ENCODE peak calls at places on chromosomes 5 and 9, in ten cellular contexts. L, T, M, C, W, R, D, Q, V and Z are unnamed samples.

GRCh38 chr5:1053391-1054017 is 44.9 kb downstream of the NKD2 start:
- DNase-seq in Q (no peak), L (no peak), M (no peak), W (no peak), V (no peak), D (no peak), R (no peak), T (no peak), C (no peak), Z (no peak)

GRCh38 chr5:176676361-176676824 is 29.1 kb downstream of the TSPAN17 start:
- DNase-seq in W (no peak), D (no peak), V (no peak), R (peak), T (no peak), C (no peak), L (no peak), Q (peak), M (no peak), Z (no peak)

GRCh38 chr5:143338658-143339366 is 64.7 kb downstream of the NR3C1 start:
- DNase-seq in T (no peak), D (no peak), Q (peak), R (no peak), M (no peak), W (no peak), L (no peak), C (no peak), V (no peak), Z (no peak)

GRCh38 chr5:93578179-93578812 is 2.7 kb downstream of the NR2F1-AS1 start:
- DNase-seq in M (no peak), L (no peak), Q (no peak), R (no peak), V (no peak), W (no peak), D (no peak), C (no peak), T (peak), Z (no peak)

GRCh38 chr5:169223595-169223953 is 77.4 kb downstream of the SLIT3 start:
- DNase-seq in Q (peak), D (peak), R (no peak), W (peak), M (peak), C (no peak), L (no peak), V (peak), T (peak), Z (no peak)

GRCh38 chr9:33032865-33033264 is 7.8 kb downstream of the DNAJA1 start:
- DNase-seq in M (no peak), L (no peak), D (no peak), Q (no peak), C (no peak), R (no peak), V (no peak), W (no peak), T (no peak), Z (no peak)

GRCh38 chr5:76544268-76544926 is 78.8 kb downstream of the F2RL2 start:
- DNase-seq in C (peak), D (peak), T (peak), M (peak), Q (peak), V (peak), L (peak), W (no peak), R (no peak), Z (peak)

GRCh38 chr9:3732077-3733038 is 206.6 kb upstream of the RFX3 start:
- DNase-seq in W (peak), C (no peak), R (peak), Q (peak), M (peak), D (peak), V (peak), L (no peak), T (peak), Z (peak)

GRCh38 chr5:169050146-169050571 is 250.8 kb downstream of the SLIT3 start:
- DNase-seq in M (peak), V (no peak), D (no peak), Q (peak), T (no peak), L (no peak), W (peak), C (no peak), R (peak), Z (no peak)

GRCh38 chr9:20872340-20872977 is 159.0 kb downstream of the HACD4 start:
- DNase-seq in Q (peak), R (peak), T (no peak), L (no peak), V (peak), W (peak), M (no peak), C (no peak), D (no peak), Z (peak)

GRCh38 chr5:93087326-93087725 is 493.7 kb downstream of the NR2F1-AS1 start:
- DNase-seq in T (no peak), R (no peak), V (no peak), D (no peak), C (no peak), M (no peak), W (no peak), L (no peak), Q (no peak), Z (no peak)

GRCh38 chr9:38073882-38074281 is 4.9 kb upstream of the SHB start:
- DNase-seq in C (no peak), D (no peak), V (no peak), W (no peak), Q (no peak), M (no peak), T (no peak), R (no peak), L (no peak), Z (peak)

GRCh38 chr5:167853421-167853820 is 438.0 kb upstream of the WWC1 start:
- DNase-seq in T (no peak), M (no peak), W (peak), Q (peak), V (no peak), C (no peak), L (no peak), D (no peak), R (peak), Z (no peak)

GRCh38 chr9:30575218-30575617 is 1809.2 kb upstream of the ACO1 start:
- DNase-seq in W (no peak), L (no peak), M (no peak), R (no peak), D (no peak), V (no peak), Q (no peak), T (no peak), C (no peak), Z (no peak)

GRCh38 chr9:110575952-110576351 is 3.6 kb downstream of the SVEP1 start:
- DNase-seq in V (no peak), W (no peak), C (no peak), M (no peak), Q (no peak), L (no peak), R (no peak), T (no peak), D (no peak), Z (peak)

GRCh38 chr9:88954073-88954472 is 37.2 kb upstream of the S1PR3 start:
- DNase-seq in Q (peak), V (no peak), L (no peak), M (no peak), D (no peak), T (no peak), W (peak), R (peak), C (no peak), Z (peak)

GRCh38 chr9:78857371-78858225 is 560.7 kb downstream of the PSAT1 start:
- DNase-seq in C (no peak), R (no peak), Q (no peak), D (no peak), M (no peak), T (peak), W (no peak), L (no peak), V (no peak), Z (no peak)

GRCh38 chr9:116700882-116701836 is 14.1 kb downstream of the TRIM32 start:
- DNase-seq in V (no peak), L (no peak), Q (no peak), D (no peak), R (no peak), C (no peak), M (no peak), W (no peak), T (no peak), Z (no peak)

GRCh38 chr5:79512692-79513518 is 1.0 kb downstream of the HOMER1 start:
- DNase-seq in L (no peak), D (no peak), C (no peak), V (peak), R (peak), M (peak), T (peak), Q (peak), W (no peak), Z (peak)

GRCh38 chr9:78713746-78714405 is 417.0 kb downstream of the PSAT1 start:
- DNase-seq in R (peak), T (peak), D (no peak), V (no peak), L (no peak), M (no peak), W (peak), C (no peak), Q (peak), Z (no peak)

GRCh38 chr5:133934822-133935793 is 33.3 kb downstream of the C5orf15 start:
- DNase-seq in V (no peak), Q (no peak), D (no peak), R (no peak), C (no peak), T (no peak), M (no peak), L (no peak), W (no peak), Z (no peak)

GRCh38 chr9:94922691-94923107 is 196.2 kb downstream of the AOPEP start:
- DNase-seq in D (peak), C (no peak), L (no peak), W (no peak), V (no peak), Q (peak), M (peak), T (no peak), R (no peak), Z (no peak)

GRCh38 chr5:163893301-163893700 is 387.9 kb downstream of the MAT2B start:
- DNase-seq in R (no peak), L (no peak), D (no peak), C (no peak), W (no peak), T (no peak), Q (peak), M (no peak), V (no peak), Z (no peak)